ENCODE peak calls at places on chromosomes 12 and 14, in seven cellular contexts. P is EL; I is EH; A is stimulated activated CD4-positive, alpha-beta T cell treated with anti-CD3 and anti-CD28 coated beads, Interleukin-2, amount 100 ng/mL, for 48 hours; Z is left lung; L is HS-5; K is GF-D8. B is an unnamed sample.

GRCh38 chr14:68749487-68750475 is 43.1 kb downstream of the ZFP36L1 start:
- DNase-seq in P (no peak), I (no peak), A (no peak), Z (no peak), L (no peak), K (no peak), B (no peak)

GRCh38 chr14:70008457-70008856 is 129.2 kb downstream of the SMOC1 start:
- DNase-seq in P (no peak), I (no peak), A (no peak), Z (no peak), L (no peak), K (no peak), B (no peak)

GRCh38 chr14:37466623-37467088 is 128.4 kb downstream of the FOXA1 start:
- DNase-seq in P (no peak), I (no peak), A (no peak), Z (no peak), L (no peak), K (no peak), B (peak; percentile 13)

GRCh38 chr12:119780786-119781434 is 96.2 kb downstream of the CIT start:
- DNase-seq in P (peak; percentile 41), I (peak; percentile 50), A (no peak), Z (no peak), L (no peak), K (no peak), B (peak; percentile 51)

GRCh38 chr14:84006643-84007137 is 1523.3 kb upstream of the FLRT2 start:
- DNase-seq in P (no peak), I (no peak), A (no peak), Z (no peak), L (no peak), K (no peak), B (no peak)

GRCh38 chr14:105391541-105391940 is 6.8 kb upstream of the TEX22 start:
- DNase-seq in P (no peak), I (no peak), A (no peak), Z (no peak), L (no peak), K (no peak), B (no peak)

GRCh38 chr12:91974541-91974940 is 171.1 kb downstream of the BTG1 start:
- DNase-seq in P (peak; percentile 37), I (peak; percentile 66), A (no peak), Z (no peak), L (no peak), K (no peak), B (no peak)

GRCh38 chr12:78917513-78917912 is 52.9 kb downstream of the SYT1 start:
- DNase-seq in P (no peak), I (no peak), A (no peak), Z (no peak), L (no peak), K (no peak), B (no peak)

GRCh38 chr12:52870361-52871290 is 21.8 kb upstream of the KRT78 start:
- DNase-seq in P (peak; percentile 61), I (peak; percentile 53), A (peak; percentile 81), Z (peak; percentile 62), L (no peak), K (no peak), B (peak; percentile 88)

GRCh38 chr12:116919706-116920485 is 9.1 kb downstream of the FBXW8 start:
- DNase-seq in P (no peak), I (no peak), A (no peak), Z (no peak), L (no peak), K (no peak), B (no peak)

GRCh38 chr14:91862417-91862816 is 4.9 kb downstream of the TC2N start:
- DNase-seq in P (no peak), I (no peak), A (no peak), Z (no peak), L (no peak), K (no peak), B (no peak)

GRCh38 chr12:119693006-119693405 is 25.1 kb downstream of the PRKAB1 start:
- DNase-seq in P (peak; percentile 92), I (peak; percentile 98), A (no peak), Z (no peak), L (peak; percentile 83), K (no peak), B (no peak)

GRCh38 chr14:102811971-102812370 is 34.7 kb downstream of the TRAF3 start:
- DNase-seq in P (no peak), I (no peak), A (no peak), Z (no peak), L (no peak), K (no peak), B (no peak)

GRCh38 chr12:8156416-8156815 is 399 bp upstream of the ZNF705A start:
- DNase-seq in P (peak; percentile 34), I (peak; percentile 46), A (no peak), Z (no peak), L (no peak), K (no peak), B (no peak)

GRCh38 chr14:91354979-91355685 is 62.5 kb downstream of the CCDC88C start:
- DNase-seq in P (no peak), I (no peak), A (no peak), Z (no peak), L (no peak), K (no peak), B (peak; percentile 55)

GRCh38 chr12:65508281-65509035 is 230.0 kb downstream of the MSRB3 start:
- DNase-seq in P (no peak), I (no peak), A (no peak), Z (no peak), L (no peak), K (no peak), B (no peak)

GRCh38 chr12:112939761-112940357 is 1.6 kb downstream of the OAS3 start:
- DNase-seq in P (peak; percentile 35), I (peak; percentile 5), A (no peak), Z (no peak), L (no peak), K (no peak), B (no peak)

GRCh38 chr12:15209782-15210181 is 11.4 kb downstream of the RERG start:
- DNase-seq in P (peak; percentile 4), I (peak; percentile 26), A (no peak), Z (no peak), L (peak; percentile 49), K (no peak), B (no peak)

GRCh38 chr12:53225635-53226424 is 6.2 kb downstream of the RARG start:
- DNase-seq in P (no peak), I (no peak), A (no peak), Z (no peak), L (no peak), K (no peak), B (no peak)

GRCh38 chr12:107287436-107288413 is 194.4 kb upstream of the CRY1 start:
- DNase-seq in P (peak; percentile 3), I (no peak), A (no peak), Z (no peak), L (no peak), K (no peak), B (no peak)

GRCh38 chr12:86261142-86261541 is 5.0 kb upstream of the MGAT4C start:
- DNase-seq in P (no peak), I (no peak), A (no peak), Z (no peak), L (no peak), K (no peak), B (no peak)

GRCh38 chr14:51677738-51678137 is 26.0 kb downstream of the FRMD6 start:
- DNase-seq in P (no peak), I (no peak), A (no peak), Z (no peak), L (no peak), K (no peak), B (no peak)

GRCh38 chr14:57346741-57347140 is 43.6 kb upstream of the NAA30 start:
- DNase-seq in P (no peak), I (no peak), A (no peak), Z (no peak), L (no peak), K (no peak), B (no peak)

GRCh38 chr12:48717252-48717695 is 767 bp upstream of the CCNT1 start:
- DNase-seq in P (peak; percentile 11), I (peak; percentile 6), A (no peak), Z (no peak), L (peak; percentile 8), K (no peak), B (no peak)

GRCh38 chr12:45200497-45201043 is 15.3 kb upstream of the ANO6 start:
- DNase-seq in P (peak; percentile 9), I (peak; percentile 42), A (no peak), Z (no peak), L (no peak), K (no peak), B (no peak)

GRCh38 chr12:116222358-116222757 is 55.1 kb downstream of the MED13L start:
- DNase-seq in P (peak; percentile 77), I (peak; percentile 86), A (peak; percentile 25), Z (peak; percentile 51), L (no peak), K (no peak), B (no peak)

GRCh38 chr12:109738878-109739665 is 25.4 kb downstream of the FAM222A start:
- DNase-seq in P (peak; percentile 91), I (peak; percentile 67), A (no peak), Z (peak; percentile 16), L (no peak), K (no peak), B (no peak)

GRCh38 chr14:104665663-104666522 is 23.5 kb upstream of the INF2 start:
- DNase-seq in P (no peak), I (peak; percentile 22), A (peak; percentile 22), Z (no peak), L (no peak), K (no peak), B (peak; percentile 94)

GRCh38 chr12:2959508-2960431 is 573 bp downstream of the TEAD4 start:
- DNase-seq in P (peak; percentile 66), I (peak; percentile 81), A (no peak), Z (peak; percentile 49), L (no peak), K (no peak), B (peak; percentile 63)

GRCh38 chr12:104056419-104056972 is 6.5 kb upstream of the GLT8D2 start:
- DNase-seq in P (no peak), I (no peak), A (no peak), Z (no peak), L (no peak), K (no peak), B (no peak)

GRCh38 chr12:102675672-102676071 is 195.3 kb upstream of the IGF1 start:
- DNase-seq in P (peak; percentile 70), I (peak; percentile 79), A (no peak), Z (no peak), L (peak; percentile 19), K (no peak), B (no peak)

GRCh38 chr12:11978985-11979384 is 91.8 kb upstream of the BCL2L14 start:
- DNase-seq in P (peak; percentile 33), I (peak; percentile 22), A (no peak), Z (no peak), L (peak; percentile 40), K (no peak), B (no peak)

GRCh38 chr12:93618891-93619410 is 46.5 kb downstream of the SOCS2 start:
- DNase-seq in P (no peak), I (no peak), A (no peak), Z (no peak), L (no peak), K (no peak), B (no peak)

GRCh38 chr12:94795520-94795919 is 145.2 kb upstream of the TMCC3 start:
- DNase-seq in P (peak; percentile 77), I (peak; percentile 71), A (no peak), Z (no peak), L (peak; percentile 67), K (no peak), B (no peak)